ENCODE peak calls at places on chromosomes 3 and 15, in five cellular contexts. A is HEK293T, F is AG08395, O is cardiac septum, U is mucosa of gallbladder. I is an unnamed sample.
A peak's percentile ranks its signal among the peaks of the same experiment; 100 is the strongest.

GRCh38 chr3:177657243-177657642 is 460.0 kb upstream of the TBL1XR1 start:
- DNase-seq in A (no peak), O (no peak), F (no peak), U (no peak), I (no peak)

GRCh38 chr3:194906229-194906629 is 220.5 kb downstream of the FAM43A start:
- DNase-seq in A (no peak), U (peak; percentile 31), O (no peak), F (no peak), I (no peak)

GRCh38 chr3:11764931-11765363 is 81.7 kb downstream of the TAMM41 start:
- DNase-seq in U (no peak), A (no peak), O (no peak), F (peak; percentile 45), I (no peak)

GRCh38 chr3:81758275-81758674 is 3.2 kb downstream of the GBE1 start:
- DNase-seq in F (peak; percentile 53), A (no peak), O (no peak), U (no peak), I (no peak)

GRCh38 chr15:63157891-63158431 is 684 bp upstream of the RPS27L start:
- DNase-seq in U (peak; percentile 44), O (no peak), F (peak; percentile 83), A (peak; percentile 23), I (no peak)

GRCh38 chr15:37801529-37801928 is 132.9 kb upstream of the TMCO5A start:
- DNase-seq in U (no peak), O (no peak), A (no peak), F (no peak), I (no peak)

GRCh38 chr3:101240719-101241118 is 79.7 kb downstream of the IMPG2 start:
- DNase-seq in O (no peak), A (no peak), F (no peak), U (no peak), I (no peak)

GRCh38 chr3:47836986-47837385 is 34.0 kb downstream of the DHX30 start:
- DNase-seq in A (no peak), O (no peak), F (no peak), U (no peak), I (no peak)

GRCh38 chr3:170488802-170489201 is 70.1 kb downstream of the CLDN11 start:
- DNase-seq in F (no peak), A (no peak), O (no peak), U (no peak), I (no peak)

GRCh38 chr15:69629631-69630161 is 177.1 kb downstream of the RPLP1 start:
- DNase-seq in O (no peak), U (no peak), A (no peak), F (no peak), I (no peak)

GRCh38 chr3:172094621-172095557 is 55.5 kb downstream of the FNDC3B start:
- DNase-seq in O (no peak), U (no peak), F (peak; percentile 12), A (no peak), I (no peak)

GRCh38 chr3:126353694-126354321 is 3.4 kb downstream of the KLF15 start:
- DNase-seq in F (no peak), O (peak; percentile 72), A (no peak), U (no peak), I (no peak)

GRCh38 chr3:46923559-46924350 is 46.2 kb downstream of the PTH1R start:
- DNase-seq in F (peak; percentile 53), A (peak; percentile 63), O (peak; percentile 77), U (no peak), I (no peak)

GRCh38 chr3:148975277-148975676 is 16.1 kb upstream of the GYG1 start:
- DNase-seq in A (no peak), F (no peak), U (no peak), O (no peak), I (no peak)

GRCh38 chr15:93488157-93488803 is 399.3 kb upstream of the RGMA start:
- DNase-seq in U (no peak), A (no peak), F (no peak), O (no peak), I (no peak)

GRCh38 chr15:38886315-38887163 is 321.9 kb upstream of the RASGRP1 start:
- DNase-seq in A (no peak), F (peak; percentile 54), U (no peak), O (no peak), I (no peak)

GRCh38 chr3:47685037-47685436 is 96.7 kb downstream of the SMARCC1 start:
- DNase-seq in U (no peak), F (no peak), A (no peak), O (no peak), I (no peak)

GRCh38 chr3:117035785-117036184 is 326.2 kb downstream of the TUSC7 start:
- DNase-seq in U (no peak), O (no peak), A (no peak), F (peak; percentile 1), I (no peak)

GRCh38 chr3:177932750-177933660 is 603.2 kb upstream of the KCNMB2 start:
- DNase-seq in U (no peak), F (peak; percentile 46), O (no peak), A (no peak), I (no peak)

GRCh38 chr3:194745427-194746184 is 59.9 kb downstream of the FAM43A start:
- DNase-seq in U (no peak), F (no peak), O (no peak), A (no peak), I (no peak)

GRCh38 chr3:46882377-46883015 is 5.0 kb downstream of the PTH1R start:
- DNase-seq in F (no peak), A (peak; percentile 47), O (no peak), U (no peak), I (no peak)

GRCh38 chr15:70054366-70054765 is 43.4 kb downstream of the TLE3 start:
- DNase-seq in A (no peak), O (peak; percentile 60), U (no peak), F (no peak), I (no peak)

GRCh38 chr15:64152507-64153387 is 1.2 kb downstream of the SNX22 start:
- DNase-seq in F (peak; percentile 13), A (no peak), O (no peak), U (no peak), I (no peak)

GRCh38 chr15:85009435-85009834 is 27.8 kb downstream of the PDE8A start:
- DNase-seq in F (no peak), U (no peak), O (no peak), A (no peak), I (no peak)

GRCh38 chr3:59862686-59863085 is 812.9 kb upstream of the CFAP20DC start:
- DNase-seq in F (peak; percentile 18), O (no peak), U (no peak), A (no peak), I (no peak)

GRCh38 chr3:162468791-162469190 is 972.2 kb downstream of the OTOL1 start:
- DNase-seq in F (no peak), U (no peak), A (no peak), O (no peak), I (no peak)

GRCh38 chr3:51282931-51283330 is 102.2 kb upstream of the MANF start:
- DNase-seq in O (no peak), A (no peak), F (peak; percentile 35), U (no peak), I (no peak)

GRCh38 chr3:105755121-105755886 is 113.5 kb downstream of the CBLB start:
- DNase-seq in A (no peak), F (no peak), U (no peak), O (no peak), I (no peak)

GRCh38 chr15:39273805-39274411 is 307.0 kb upstream of the THBS1 start:
- DNase-seq in F (no peak), A (no peak), O (no peak), U (peak; percentile 83), I (no peak)

GRCh38 chr3:102225407-102226132 is 209.2 kb upstream of the ZPLD1 start:
- DNase-seq in O (no peak), A (peak; percentile 45), F (peak; percentile 60), U (no peak), I (no peak)

I was measured in NCI-H187.